ENCODE peak calls at places on chromosomes 7 and 10, in ten cellular contexts. B is brain microvascular endothelial cell, Z is WERI-Rb-1, D is mucosa of descending colon, Y is endodermal cell, M is A673, G is AG10803, N is left lung, V is BE2C, X is mesendoderm. U is an unnamed sample.
A peak's percentile ranks its signal among the peaks of the same experiment; 100 is the strongest.

GRCh38 chr10:33215635-33216034 is 118.8 kb downstream of the NRP1 start:
- DNase-seq in B (no peak), Z (no peak), D (no peak), Y (no peak), M (no peak), G (peak; percentile 68), N (no peak), V (no peak), X (no peak), U (no peak)

GRCh38 chr10:58475322-58476277 is 37.1 kb upstream of the BICC1 start:
- DNase-seq in B (peak; percentile 71), Z (no peak), D (no peak), Y (no peak), M (peak; percentile 75), G (peak; percentile 75), N (no peak), V (no peak), X (peak; percentile 33), U (no peak)

GRCh38 chr10:33337335-33337854 is 2.9 kb upstream of the NRP1 start:
- DNase-seq in B (peak; percentile 81), Z (no peak), D (no peak), Y (peak; percentile 62), M (peak; percentile 49), G (peak; percentile 81), N (no peak), V (peak; percentile 30), X (peak; percentile 45), U (no peak)

GRCh38 chr7:19009241-19009935 is 108.0 kb downstream of the TWIST1 start:
- DNase-seq in B (no peak), Z (no peak), D (no peak), Y (no peak), M (peak; percentile 6), G (peak; percentile 69), N (no peak), V (no peak), X (no peak), U (no peak)

GRCh38 chr10:85786401-85786899 is 580.1 kb downstream of the GRID1 start:
- DNase-seq in B (no peak), Z (peak; percentile 87), D (no peak), Y (peak; percentile 83), M (no peak), G (no peak), N (no peak), V (peak; percentile 84), X (peak; percentile 72), U (no peak)

GRCh38 chr7:137642467-137642866 is 204.3 kb downstream of the DGKI start:
- DNase-seq in B (no peak), Z (no peak), D (no peak), Y (no peak), M (no peak), G (peak; percentile 84), N (no peak), V (no peak), X (no peak), U (no peak)

GRCh38 chr7:78476851-78477405 is 678.4 kb downstream of the PHTF2 start:
- DNase-seq in B (no peak), Z (no peak), D (no peak), Y (no peak), M (no peak), G (no peak), N (no peak), V (no peak), X (no peak), U (no peak)

GRCh38 chr7:11505471-11505870 is 326.5 kb downstream of the THSD7A start:
- DNase-seq in B (no peak), Z (no peak), D (no peak), Y (no peak), M (no peak), G (no peak), N (no peak), V (no peak), X (no peak), U (no peak)

GRCh38 chr10:59587756-59588140 is 121.9 kb downstream of the SLC16A9 start:
- DNase-seq in B (no peak), Z (no peak), D (no peak), Y (no peak), M (no peak), G (no peak), N (no peak), V (no peak), X (no peak), U (no peak)

GRCh38 chr7:1611708-1612241 is 41.9 kb upstream of the PSMG3 start:
- DNase-seq in B (peak; percentile 27), Z (peak; percentile 99), D (no peak), Y (no peak), M (no peak), G (peak; percentile 95), N (peak; percentile 57), V (no peak), X (peak; percentile 20), U (no peak)

GRCh38 chr10:127175357-127176110 is 20.9 kb downstream of the INSYN2A start:
- DNase-seq in B (no peak), Z (no peak), D (no peak), Y (no peak), M (no peak), G (no peak), N (peak; percentile 80), V (no peak), X (no peak), U (no peak)

GRCh38 chr7:144866189-144866588 is 30.3 kb upstream of the TPK1 start:
- DNase-seq in B (no peak), Z (no peak), D (no peak), Y (no peak), M (no peak), G (no peak), N (no peak), V (no peak), X (no peak), U (no peak)

GRCh38 chr10:102752934-102753664 is 9.4 kb downstream of the WBP1L start:
- DNase-seq in B (peak; percentile 71), Z (peak; percentile 50), D (no peak), Y (peak; percentile 71), M (peak; percentile 67), G (peak; percentile 88), N (no peak), V (peak; percentile 33), X (peak; percentile 83), U (no peak)

GRCh38 chr7:1080251-1080917 is 7.5 kb upstream of the GPER1 start:
- DNase-seq in B (no peak), Z (no peak), D (no peak), Y (no peak), M (no peak), G (no peak), N (no peak), V (no peak), X (no peak), U (no peak)

GRCh38 chr7:85851571-85852193 is 664.8 kb upstream of the SEMA3D start:
- DNase-seq in B (no peak), Z (no peak), D (no peak), Y (no peak), M (peak; percentile 44), G (peak; percentile 80), N (no peak), V (no peak), X (peak; percentile 41), U (no peak)

GRCh38 chr7:27138987-27139334 is 4.5 kb downstream of the HOXA5 start:
- DNase-seq in B (no peak), Z (no peak), D (no peak), Y (no peak), M (no peak), G (no peak), N (no peak), V (no peak), X (no peak), U (no peak)
- H3K4me3 ChIP-seq in B (no peak overlapping the region), Z (no peak overlapping the region), D (peak overlapping the region; percentile 36), Y (no peak overlapping the region), M (no peak overlapping the region), G (no peak overlapping the region), N (peak overlapping the region; percentile 52), V (no peak overlapping the region), X (no peak overlapping the region), U (peak overlapping the region; percentile 70)

DNA sequence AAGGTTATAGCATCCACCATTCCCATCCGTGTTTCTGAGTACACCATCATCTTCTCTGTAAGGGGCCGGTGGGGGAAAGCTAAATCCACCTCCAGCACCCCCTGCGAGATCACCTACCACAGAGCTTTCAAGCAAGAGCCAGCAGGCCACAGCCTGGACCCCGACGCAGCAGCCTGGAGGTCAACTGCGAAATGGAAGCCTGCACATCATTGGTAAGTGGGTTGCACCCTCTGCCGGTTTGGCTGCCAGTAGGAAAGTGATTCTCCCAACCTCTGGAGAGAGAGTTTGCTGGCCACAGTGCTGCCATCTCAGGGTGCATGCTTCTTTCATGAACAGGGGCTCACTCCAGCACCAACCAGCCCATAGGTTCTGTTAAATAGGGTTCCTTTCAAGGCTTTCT is 81.7 kb downstream of the WIPF3 start:
- DNase-seq in B (no peak), Z (no peak), D (no peak), Y (no peak), M (no peak), G (no peak), N (no peak), V (no peak), X (no peak), U (no peak)
- H3K4me3 ChIP-seq in B (no peak overlapping the region), Z (no peak overlapping the region), D (no peak overlapping the region), Y (no peak overlapping the region), M (no peak overlapping the region), G (no peak overlapping the region), N (no peak overlapping the region), V (no peak overlapping the region), X (no peak overlapping the region), U (no peak overlapping the region)

DNA sequence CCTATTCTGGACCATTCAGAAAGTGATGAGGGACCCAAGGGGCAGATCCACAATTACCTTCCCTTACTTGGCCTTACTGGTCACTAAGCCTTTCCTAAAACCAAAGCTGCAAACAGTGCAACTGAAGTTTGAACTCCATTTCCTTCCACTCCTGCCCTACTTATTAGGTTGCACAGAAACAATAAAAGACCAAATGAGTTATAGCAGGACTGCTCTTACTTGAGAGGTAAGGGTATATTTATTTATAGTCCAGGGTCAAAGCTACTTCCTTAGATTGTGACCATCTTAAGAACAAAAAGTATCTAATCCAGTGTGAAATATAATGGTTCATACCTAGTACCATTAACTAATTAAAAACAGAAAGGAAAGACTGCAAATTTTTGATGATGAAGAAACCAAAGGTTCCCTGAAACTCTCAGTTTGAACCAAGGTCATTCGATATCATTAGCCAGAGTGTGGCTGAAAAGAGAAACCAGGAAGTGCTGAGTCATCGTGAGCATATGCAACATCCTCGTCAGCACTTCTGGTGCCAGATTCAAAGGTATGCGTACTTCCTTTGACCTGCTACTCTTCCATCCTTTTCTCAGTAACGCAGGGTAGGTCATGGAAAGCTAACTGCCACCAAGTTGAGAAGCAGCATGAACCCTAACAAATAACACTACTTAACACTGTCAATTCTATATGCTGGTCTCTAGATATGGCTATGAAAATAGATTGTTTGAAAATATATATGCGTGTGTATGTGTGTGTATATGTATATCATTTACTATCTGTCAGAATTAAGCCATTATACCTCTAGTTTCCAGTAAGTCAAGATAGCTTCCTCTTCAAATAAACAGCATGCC is 26.8 kb downstream of the CDK6 start:
- DNase-seq in B (peak; percentile 95), Z (no peak), D (peak; percentile 47), Y (peak; percentile 56), M (peak; percentile 76), G (peak; percentile 94), N (no peak), V (peak; percentile 56), X (peak; percentile 89), U (no peak)
- H3K4me3 ChIP-seq in B (no peak overlapping the region), Z (no peak overlapping the region), D (no peak overlapping the region), Y (no peak overlapping the region), M (no peak overlapping the region), G (no peak overlapping the region), N (no peak overlapping the region), V (no peak overlapping the region), X (no peak overlapping the region), U (peak overlapping the region; percentile 9)

DNA sequence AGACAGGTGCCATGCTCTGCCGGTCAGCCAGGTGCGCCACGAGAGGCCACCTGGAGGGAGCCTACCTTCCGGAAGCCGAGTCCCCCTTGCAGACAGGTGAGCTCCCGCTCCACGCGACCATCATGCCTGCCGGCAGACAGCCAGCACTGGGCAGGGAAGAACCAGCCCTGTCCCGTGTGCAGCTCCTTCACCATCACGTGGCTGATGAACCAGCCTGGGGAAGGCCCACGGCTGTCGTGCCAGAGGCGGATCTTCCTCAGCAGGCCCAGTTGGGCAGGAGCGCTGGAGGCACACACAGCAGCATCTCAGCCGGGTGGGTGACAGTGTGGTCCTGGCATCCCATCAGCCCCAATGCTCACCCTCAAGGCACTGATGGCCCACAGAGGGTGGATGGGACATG is 108.9 kb downstream of the PKD1L1 start:
- DNase-seq in B (no peak), Z (no peak), D (no peak), Y (no peak), M (no peak), G (no peak), N (no peak), V (no peak), X (no peak), U (no peak)
- H3K4me3 ChIP-seq in B (no peak overlapping the region), Z (no peak overlapping the region), D (no peak overlapping the region), Y (no peak overlapping the region), M (no peak overlapping the region), G (no peak overlapping the region), N (no peak overlapping the region), V (no peak overlapping the region), X (no peak overlapping the region), U (no peak overlapping the region)